ENCODE peak calls at places on chromosomes 3 and 15, in nine cellular contexts. B, F, V, D, C, Q, R, X and Y are unnamed samples. For H3K4me1, the result is how much of the 10 kb centered on the place peaks cover.

GRCh38 chr3:78969483-78969882 is 798.3 kb downstream of the ROBO1 start:
- DNase-seq in B (peak), F (peak), V (no peak), D (peak), C (no peak), Q (no peak), R (no peak), X (no peak), Y (no peak)

GRCh38 chr3:171654809-171655208 is 155.5 kb downstream of the PLD1 start:
- DNase-seq in B (peak), F (peak), V (peak), D (peak), C (peak), Q (no peak), R (peak), X (peak), Y (no peak)

GRCh38 chr3:64445318-64446300 is 220.3 kb upstream of the PRICKLE2 start:
- DNase-seq in B (no peak), F (peak), V (no peak), D (peak), C (peak), Q (no peak), R (peak), X (no peak), Y (no peak)

GRCh38 chr15:57548325-57548724 is 43.4 kb upstream of the MYZAP start:
- DNase-seq in B (no peak), F (no peak), V (no peak), D (no peak), C (no peak), Q (no peak), R (no peak), X (no peak), Y (no peak)

GRCh38 chr3:86787091-86787490 is 203.9 kb downstream of the VGLL3 start:
- DNase-seq in B (no peak), F (peak), V (no peak), D (peak), C (no peak), Q (no peak), R (no peak), X (no peak), Y (no peak)

GRCh38 chr3:40873934-40874699 is 325.2 kb upstream of the CTNNB1 start:
- DNase-seq in B (no peak), F (no peak), V (no peak), D (no peak), C (no peak), Q (no peak), R (no peak), X (no peak), Y (no peak)

GRCh38 chr3:189172668-189173419 is 1.1 kb downstream of the TPRG1 start:
- DNase-seq in B (no peak), F (no peak), V (no peak), D (no peak), C (no peak), Q (no peak), R (no peak), X (no peak), Y (no peak)

GRCh38 chr15:99755692-99756409 is 22.6 kb upstream of the LYSMD4 start:
- DNase-seq in B (peak), F (peak), V (peak), D (peak), C (peak), Q (peak), R (peak), X (no peak), Y (peak)

GRCh38 chr3:14425574-14426304 is 23.3 kb downstream of the SLC6A6 start:
- DNase-seq in B (no peak), F (no peak), V (no peak), D (peak), C (no peak), Q (no peak), R (no peak), X (no peak), Y (peak)

GRCh38 chr15:64686130-64686735 is 89.2 kb downstream of the RBPMS2 start:
- DNase-seq in B (peak), F (peak), V (no peak), D (peak), C (peak), Q (no peak), R (no peak), X (no peak), Y (no peak)

GRCh38 chr3:195246608-195247007 is 24.4 kb downstream of the XXYLT1 start:
- DNase-seq in B (no peak), F (no peak), V (no peak), D (no peak), C (peak), Q (no peak), R (no peak), X (no peak), Y (no peak)

GRCh38 chr3:151818361-151818760 is 4.4 kb downstream of the AADAC start:
- DNase-seq in B (no peak), F (no peak), V (no peak), D (no peak), C (no peak), Q (no peak), R (peak), X (no peak), Y (no peak)

DNA sequence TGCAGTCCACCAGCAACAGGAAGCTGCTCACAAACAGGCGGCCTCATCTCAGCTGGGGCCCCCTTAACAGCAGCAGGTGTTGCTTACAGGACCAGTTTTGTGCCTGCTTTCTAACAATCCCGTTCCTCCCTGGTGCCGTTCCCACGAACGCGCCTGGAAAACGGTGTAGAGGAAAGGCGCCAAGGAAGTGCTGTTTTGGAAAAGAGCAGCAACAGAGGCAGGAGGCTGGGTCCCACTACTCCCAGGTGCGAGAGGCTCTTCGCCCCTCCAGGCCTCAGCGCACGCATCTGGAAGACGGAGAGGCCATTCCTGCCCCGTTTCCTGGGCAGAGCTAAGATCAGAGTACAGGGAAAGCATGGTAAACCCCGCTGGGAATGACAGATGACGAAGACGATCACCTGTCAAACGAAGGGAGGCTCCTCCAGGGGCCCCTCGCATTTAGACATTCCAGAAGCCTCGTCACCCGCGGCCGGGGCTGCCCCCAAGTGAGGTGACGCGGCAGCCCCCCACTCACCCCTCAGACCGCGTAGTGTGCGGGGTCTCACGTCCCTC is 603 bp downstream of the SCAPER start:
- DNase-seq in B (peak), F (peak), V (peak), D (peak), C (peak), Q (no peak), R (peak), X (no peak), Y (no peak)
- H3K27ac ChIP-seq in B (peak), F (peak), V (peak), D (peak), C (peak), Q (peak), R (peak), X (peak), Y (peak)

DNA sequence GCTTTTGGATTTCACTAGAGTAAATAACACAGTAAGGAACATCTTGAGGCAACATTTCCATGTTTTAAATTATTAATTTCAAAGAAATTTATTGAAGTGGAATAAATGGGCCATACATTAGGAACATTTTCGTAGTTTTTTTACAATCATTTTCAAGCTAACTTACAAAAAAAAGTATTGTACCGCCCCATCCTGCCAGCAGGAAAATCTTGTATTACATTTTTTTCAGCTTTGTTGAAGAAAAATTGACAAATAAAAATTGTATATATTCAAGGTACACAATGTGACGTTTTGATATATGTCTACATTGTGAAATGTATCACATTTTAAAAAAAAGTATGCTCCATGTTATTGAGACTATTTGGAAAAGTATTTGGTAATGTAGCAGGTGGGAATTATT is 1001.9 kb upstream of the NR2F2 start:
- DNase-seq in B (no peak), F (no peak), V (no peak), D (no peak), C (no peak), Q (no peak), R (no peak), X (no peak), Y (no peak)
- TF ChIP-seq CTCF in B (no peak), F (no peak), V (no peak), D (no peak), C (no peak), Q (no peak), R (no peak), X (no peak), Y (no peak)

GRCh38 chr15:32838820-32839219 is 121.0 kb downstream of the GREM1 start:
- DNase-seq in B (no peak), F (peak), V (no peak), D (peak), C (no peak), Q (no peak), R (peak), X (no peak), Y (peak)
- H3K4me1 ChIP-seq in B (under half), F (under half), V (under half), D (under half), C (under half), Q (under half), R (under half), X (under half), Y (under half)

GRCh38 chr15:100959066-100960050 is 40.2 kb downstream of the LRRK1 start:
- DNase-seq in B (no peak), F (peak), V (no peak), D (peak), C (no peak), Q (no peak), R (no peak), X (no peak), Y (no peak)

GRCh38 chr15:100958326-100959065 is 39.3 kb downstream of the LRRK1 start:
- DNase-seq in B (no peak), F (peak), V (no peak), D (peak), C (no peak), Q (no peak), R (no peak), X (no peak), Y (no peak)
- H3K27ac ChIP-seq in B (no peak), F (peak), V (no peak), D (peak), C (no peak), Q (no peak), R (no peak), X (no peak), Y (no peak)

DNA sequence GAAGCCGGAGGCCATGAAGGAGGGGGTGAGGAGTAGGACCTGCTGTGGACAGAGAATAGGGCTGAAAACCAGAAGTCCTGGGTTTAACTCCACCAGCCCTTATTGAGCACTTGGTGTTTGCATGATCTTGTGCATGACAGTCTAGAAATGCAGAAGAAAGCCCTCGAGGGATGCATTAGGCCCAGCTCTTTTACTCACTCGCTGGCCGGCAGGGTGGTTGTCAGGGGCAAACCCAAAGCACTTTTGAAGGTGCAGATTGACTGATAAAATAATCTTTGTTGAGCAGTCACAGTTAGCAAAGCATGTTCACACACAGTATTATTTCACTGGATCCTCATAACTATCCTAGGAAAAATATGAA is 55.3 kb downstream of the CORO2B start:
- DNase-seq in B (no peak), F (no peak), V (no peak), D (no peak), C (no peak), Q (no peak), R (no peak), X (no peak), Y (no peak)
- TF ChIP-seq CTCF in B (no peak), F (no peak), V (no peak), D (no peak), C (no peak), Q (no peak), R (no peak), X (no peak), Y (no peak)

DNA sequence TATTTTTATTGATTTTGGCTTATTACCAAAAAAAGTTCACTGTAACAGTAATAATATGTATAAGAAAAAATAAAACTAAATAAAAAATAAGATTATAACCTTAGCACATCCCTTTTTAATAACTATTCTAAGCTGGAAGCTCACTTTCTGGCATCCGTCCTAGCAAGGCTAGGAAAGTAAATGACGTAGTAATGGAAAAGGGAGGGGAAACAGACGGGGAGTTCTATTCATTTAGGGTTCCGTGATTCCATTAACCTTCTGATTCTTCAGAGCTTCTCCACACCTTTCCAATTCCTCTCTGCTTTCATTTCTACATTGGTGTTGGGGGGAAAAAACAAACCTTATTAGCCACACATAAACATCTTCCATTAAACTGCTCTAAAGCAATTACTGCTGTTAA is 156.6 kb downstream of the FGF12 start:
- DNase-seq in B (peak), F (peak), V (no peak), D (peak), C (no peak), Q (no peak), R (no peak), X (no peak), Y (no peak)
- H3K4me1 ChIP-seq in B (under half), F (under half), V (under half), D (under half), C (under half), Q (under half), R (under half), X (under half), Y (under half)